ENCODE peak calls at places on chromosomes 13 and 19, in five cellular contexts. One of them, this sample, is unnamed.

GRCh38 chr13:26628706-26629105 is 71.2 kb downstream of the WASF3 start:
- DNase-seq in NCI-H2171 treated with DMSO at 0.1 percent for 48 hours: no peak
- DNase-seq in CMK: no peak
- DNase-seq in fibroblast of lung: peak
- DNase-seq in fibroblast of pulmonary artery: peak
- DNase-seq in this sample: no peak

GRCh38 chr13:106362637-106363036 is 172.8 kb downstream of the EFNB2 start:
- DNase-seq in NCI-H2171 treated with DMSO at 0.1 percent for 48 hours: no peak
- DNase-seq in CMK: no peak
- DNase-seq in fibroblast of lung: no peak
- DNase-seq in fibroblast of pulmonary artery: no peak
- DNase-seq in this sample: no peak

GRCh38 chr19:49212302-49212701 is 54.7 kb downstream of the TRPM4 start:
- DNase-seq in NCI-H2171 treated with DMSO at 0.1 percent for 48 hours: peak
- DNase-seq in CMK: no peak
- DNase-seq in fibroblast of lung: peak
- DNase-seq in fibroblast of pulmonary artery: peak
- DNase-seq in this sample: no peak

GRCh38 chr13:68173111-68173510 is 943.0 kb upstream of the PCDH9 start:
- DNase-seq in NCI-H2171 treated with DMSO at 0.1 percent for 48 hours: peak
- DNase-seq in CMK: no peak
- DNase-seq in fibroblast of lung: no peak
- DNase-seq in fibroblast of pulmonary artery: no peak
- DNase-seq in this sample: no peak

GRCh38 chr19:13154241-13154778 is 4.1 kb downstream of the IER2 start:
- DNase-seq in NCI-H2171 treated with DMSO at 0.1 percent for 48 hours: peak
- DNase-seq in CMK: peak
- DNase-seq in fibroblast of lung: peak
- DNase-seq in fibroblast of pulmonary artery: peak
- DNase-seq in this sample: peak

GRCh38 chr13:21076265-21076653 is 14.9 kb upstream of the LATS2 start:
- DNase-seq in NCI-H2171 treated with DMSO at 0.1 percent for 48 hours: no peak
- DNase-seq in CMK: no peak
- DNase-seq in fibroblast of lung: peak
- DNase-seq in fibroblast of pulmonary artery: no peak
- DNase-seq in this sample: no peak

GRCh38 chr19:53517114-53517741 is 20.7 kb upstream of the ZNF331 start:
- DNase-seq in NCI-H2171 treated with DMSO at 0.1 percent for 48 hours: no peak
- DNase-seq in CMK: peak
- DNase-seq in fibroblast of lung: no peak
- DNase-seq in fibroblast of pulmonary artery: no peak
- DNase-seq in this sample: no peak

GRCh38 chr13:81048026-81048461 is 707.1 kb upstream of the SPRY2 start:
- DNase-seq in NCI-H2171 treated with DMSO at 0.1 percent for 48 hours: no peak
- DNase-seq in CMK: no peak
- DNase-seq in fibroblast of lung: peak
- DNase-seq in fibroblast of pulmonary artery: no peak
- DNase-seq in this sample: no peak

GRCh38 chr13:43487459-43487858 is 299.3 kb downstream of the ENOX1 start:
- DNase-seq in NCI-H2171 treated with DMSO at 0.1 percent for 48 hours: no peak
- DNase-seq in CMK: no peak
- DNase-seq in fibroblast of lung: no peak
- DNase-seq in fibroblast of pulmonary artery: no peak
- DNase-seq in this sample: no peak

GRCh38 chr13:22240716-22241115 is 569.8 kb downstream of the FGF9 start:
- DNase-seq in NCI-H2171 treated with DMSO at 0.1 percent for 48 hours: no peak
- DNase-seq in CMK: no peak
- DNase-seq in fibroblast of lung: no peak
- DNase-seq in fibroblast of pulmonary artery: no peak
- DNase-seq in this sample: no peak

GRCh38 chr19:19165396-19165795 is 4.7 kb downstream of the MEF2B start:
- DNase-seq in NCI-H2171 treated with DMSO at 0.1 percent for 48 hours: no peak
- DNase-seq in CMK: no peak
- DNase-seq in fibroblast of lung: no peak
- DNase-seq in fibroblast of pulmonary artery: no peak
- DNase-seq in this sample: no peak

GRCh38 chr13:98992355-98992754 is 14.5 kb upstream of the DOCK9 start:
- DNase-seq in NCI-H2171 treated with DMSO at 0.1 percent for 48 hours: no peak
- DNase-seq in CMK: no peak
- DNase-seq in fibroblast of lung: no peak
- DNase-seq in fibroblast of pulmonary artery: no peak
- DNase-seq in this sample: no peak

GRCh38 chr13:96898855-96899254 is 95.4 kb downstream of the OXGR1 start:
- DNase-seq in NCI-H2171 treated with DMSO at 0.1 percent for 48 hours: no peak
- DNase-seq in CMK: no peak
- DNase-seq in fibroblast of lung: no peak
- DNase-seq in fibroblast of pulmonary artery: no peak
- DNase-seq in this sample: no peak

GRCh38 chr13:30158774-30159445 is 148.4 kb downstream of the KATNAL1 start:
- DNase-seq in NCI-H2171 treated with DMSO at 0.1 percent for 48 hours: no peak
- DNase-seq in CMK: no peak
- DNase-seq in fibroblast of lung: peak
- DNase-seq in fibroblast of pulmonary artery: peak
- DNase-seq in this sample: peak

GRCh38 chr13:111626371-111627305 is 306.2 kb downstream of the TEX29 start:
- DNase-seq in NCI-H2171 treated with DMSO at 0.1 percent for 48 hours: no peak
- DNase-seq in CMK: no peak
- DNase-seq in fibroblast of lung: no peak
- DNase-seq in fibroblast of pulmonary artery: no peak
- DNase-seq in this sample: peak

GRCh38 chr19:40424637-40425449 is 949 bp downstream of the SERTAD1 start:
- DNase-seq in NCI-H2171 treated with DMSO at 0.1 percent for 48 hours: no peak
- DNase-seq in CMK: no peak
- DNase-seq in fibroblast of lung: peak
- DNase-seq in fibroblast of pulmonary artery: peak
- DNase-seq in this sample: peak

GRCh38 chr13:107233541-107233940 is 665.6 kb upstream of the ARGLU1 start:
- DNase-seq in NCI-H2171 treated with DMSO at 0.1 percent for 48 hours: no peak
- DNase-seq in CMK: no peak
- DNase-seq in fibroblast of lung: no peak
- DNase-seq in fibroblast of pulmonary artery: no peak
- DNase-seq in this sample: no peak

GRCh38 chr19:18424890-18425514 is 5.8 kb downstream of the SSBP4 start:
- DNase-seq in NCI-H2171 treated with DMSO at 0.1 percent for 48 hours: no peak
- DNase-seq in CMK: no peak
- DNase-seq in fibroblast of lung: no peak
- DNase-seq in fibroblast of pulmonary artery: no peak
- DNase-seq in this sample: no peak

GRCh38 chr13:98677398-98677797 is 75.1 kb downstream of the SLC15A1 start:
- DNase-seq in NCI-H2171 treated with DMSO at 0.1 percent for 48 hours: no peak
- DNase-seq in CMK: no peak
- DNase-seq in fibroblast of lung: peak
- DNase-seq in fibroblast of pulmonary artery: peak
- DNase-seq in this sample: peak

GRCh38 chr13:94660695-94661324 is 51.5 kb downstream of the SOX21 start:
- DNase-seq in NCI-H2171 treated with DMSO at 0.1 percent for 48 hours: peak
- DNase-seq in CMK: peak
- DNase-seq in fibroblast of lung: peak
- DNase-seq in fibroblast of pulmonary artery: peak
- DNase-seq in this sample: no peak

GRCh38 chr13:43127827-43128226 is 104.4 kb downstream of the DNAJC15 start:
- DNase-seq in NCI-H2171 treated with DMSO at 0.1 percent for 48 hours: no peak
- DNase-seq in CMK: no peak
- DNase-seq in fibroblast of lung: no peak
- DNase-seq in fibroblast of pulmonary artery: no peak
- DNase-seq in this sample: no peak

GRCh38 chr13:44397766-44398223 is 24.2 kb downstream of the SERP2 start:
- DNase-seq in NCI-H2171 treated with DMSO at 0.1 percent for 48 hours: no peak
- DNase-seq in CMK: no peak
- DNase-seq in fibroblast of lung: no peak
- DNase-seq in fibroblast of pulmonary artery: peak
- DNase-seq in this sample: no peak

GRCh38 chr13:34757441-34757840 is 184.6 kb upstream of the NBEA start:
- DNase-seq in NCI-H2171 treated with DMSO at 0.1 percent for 48 hours: no peak
- DNase-seq in CMK: no peak
- DNase-seq in fibroblast of lung: peak
- DNase-seq in fibroblast of pulmonary artery: peak
- DNase-seq in this sample: no peak

GRCh38 chr19:34034318-34034846 is 137.9 kb upstream of the LSM14A start:
- DNase-seq in NCI-H2171 treated with DMSO at 0.1 percent for 48 hours: no peak
- DNase-seq in CMK: no peak
- DNase-seq in fibroblast of lung: no peak
- DNase-seq in fibroblast of pulmonary artery: no peak
- DNase-seq in this sample: no peak

GRCh38 chr13:40986328-40986856 is 32.7 kb downstream of the ELF1 start:
- DNase-seq in NCI-H2171 treated with DMSO at 0.1 percent for 48 hours: peak
- DNase-seq in CMK: no peak
- DNase-seq in fibroblast of lung: peak
- DNase-seq in fibroblast of pulmonary artery: no peak
- DNase-seq in this sample: no peak

GRCh38 chr19:5144545-5145179 is 175.7 kb downstream of the KDM4B start:
- DNase-seq in NCI-H2171 treated with DMSO at 0.1 percent for 48 hours: no peak
- DNase-seq in CMK: no peak
- DNase-seq in fibroblast of lung: no peak
- DNase-seq in fibroblast of pulmonary artery: no peak
- DNase-seq in this sample: no peak

GRCh38 chr19:28726533-28726932 is 486.4 kb downstream of the UQCRFS1 start:
- DNase-seq in NCI-H2171 treated with DMSO at 0.1 percent for 48 hours: no peak
- DNase-seq in CMK: no peak
- DNase-seq in fibroblast of lung: no peak
- DNase-seq in fibroblast of pulmonary artery: no peak
- DNase-seq in this sample: no peak

GRCh38 chr13:74128171-74128767 is 5.9 kb downstream of the KLF12 start:
- DNase-seq in NCI-H2171 treated with DMSO at 0.1 percent for 48 hours: no peak
- DNase-seq in CMK: no peak
- DNase-seq in fibroblast of lung: no peak
- DNase-seq in fibroblast of pulmonary artery: peak
- DNase-seq in this sample: peak